ENCODE peak calls at places on chromosomes 7 and 10, in six cellular contexts. D, K, J, T, H and P are unnamed samples.

GRCh38 chr7:45890902-45891461 is 2.7 kb downstream of the IGFBP1 start:
- DNase-seq in T (no peak), D (no peak), J (no peak), K (no peak), H (no peak), P (no peak)

GRCh38 chr7:119640861-119641260 is 632.1 kb upstream of the KCND2 start:
- DNase-seq in D (no peak), T (no peak), K (no peak), H (no peak), J (no peak), P (no peak)

GRCh38 chr10:28111712-28112111 is 112.8 kb upstream of the ODAD2 start:
- DNase-seq in J (no peak), K (no peak), H (no peak), D (no peak), T (no peak), P (no peak)

GRCh38 chr10:95474228-95475002 is 86.8 kb downstream of the SORBS1 start:
- DNase-seq in D (no peak), J (no peak), T (no peak), K (no peak), H (no peak), P (no peak)

GRCh38 chr7:22688034-22688433 is 39.0 kb upstream of the IL6 start:
- DNase-seq in D (no peak), H (no peak), J (no peak), K (no peak), T (no peak), P (no peak)

GRCh38 chr7:116702046-116702445 is 30.1 kb downstream of the MET start:
- DNase-seq in J (no peak), D (no peak), T (no peak), K (no peak), H (no peak), P (no peak)

GRCh38 chr7:6675807-6676405 is 30.8 kb downstream of the ZNF12 start:
- DNase-seq in T (no peak), D (no peak), K (no peak), J (no peak), H (no peak), P (no peak)

GRCh38 chr7:70919491-70920073 is 212.4 kb upstream of the GALNT17 start:
- DNase-seq in D (no peak), J (no peak), T (no peak), K (no peak), H (no peak), P (no peak)

GRCh38 chr7:159010951-159011820 is 133.5 kb downstream of the VIPR2 start:
- DNase-seq in T (no peak), J (no peak), D (no peak), H (no peak), K (no peak), P (no peak)

GRCh38 chr7:143882611-143883078 is 19.3 kb downstream of the TCAF1 start:
- DNase-seq in H (peak; percentile 91), J (peak; percentile 39), K (no peak), T (peak; percentile 35), D (peak; percentile 67), P (peak; percentile 85)

GRCh38 chr10:11823122-11823988 is at the start of gene PROSER2:
- DNase-seq in D (peak; percentile 34), H (no peak), J (peak; percentile 72), K (peak; percentile 67), T (peak; percentile 40), P (no peak)

GRCh38 chr10:102310356-102311024 is 65.2 kb downstream of the GBF1 start:
- DNase-seq in T (no peak), D (no peak), J (no peak), K (no peak), H (peak; percentile 78), P (no peak)

GRCh38 chr7:12623885-12624498 is 53.5 kb downstream of the SCIN start:
- DNase-seq in H (no peak), T (no peak), J (no peak), D (no peak), K (peak; percentile 21), P (no peak)

GRCh38 chr10:15045380-15045779 is 1.6 kb downstream of the OLAH start:
- DNase-seq in D (no peak), H (no peak), J (no peak), T (no peak), K (no peak), P (no peak)

GRCh38 chr10:87000491-87000890 is 19.6 kb upstream of the FAM25A start:
- DNase-seq in D (no peak), T (no peak), K (no peak), J (no peak), H (no peak), P (no peak)

GRCh38 chr7:17101207-17101696 is 197.2 kb upstream of the AHR start:
- DNase-seq in H (no peak), T (no peak), D (no peak), J (no peak), K (no peak), P (no peak)

GRCh38 chr7:157519798-157520244 is 183.0 kb downstream of the DNAJB6 start:
- DNase-seq in T (peak; percentile 4), H (no peak), K (no peak), D (no peak), J (peak; percentile 20), P (no peak)

GRCh38 chr7:33327427-33327826 is 198.1 kb downstream of the BBS9 start:
- DNase-seq in T (no peak), H (no peak), J (no peak), K (no peak), D (no peak), P (no peak)

GRCh38 chr10:51747211-51747610 is 47.8 kb upstream of the CSTF2T start:
- DNase-seq in J (no peak), H (no peak), D (no peak), K (no peak), T (no peak), P (no peak)

GRCh38 chr10:21495002-21495685 is 30.3 kb downstream of the SKIDA1 start:
- DNase-seq in D (peak; percentile 29), J (no peak), H (no peak), K (no peak), T (no peak), P (no peak)

GRCh38 chr7:134690614-134691504 is 44.2 kb downstream of the BPGM start:
- DNase-seq in T (no peak), K (no peak), D (no peak), J (no peak), H (peak; percentile 86), P (no peak)

GRCh38 chr10:95758351-95759025 is 2.5 kb downstream of the ENTPD1 start:
- DNase-seq in H (no peak), T (no peak), J (no peak), D (no peak), K (no peak), P (no peak)

GRCh38 chr10:127937069-127937468 is 30.2 kb downstream of the PTPRE start:
- DNase-seq in T (no peak), D (no peak), J (no peak), K (no peak), H (no peak), P (no peak)

GRCh38 chr7:44378744-44379143 is 53.4 kb upstream of the CAMK2B start:
- DNase-seq in H (no peak), K (no peak), T (no peak), D (no peak), J (no peak), P (no peak)
- TF ChIP-seq POLR2A in H (no peak), K (no peak), T (no peak), D (no peak), J (no peak), P (no peak)

GRCh38 chr7:35729061-35729783 is 34.3 kb upstream of the HERPUD2 start:
- DNase-seq in J (no peak), D (no peak), T (no peak), K (no peak), H (no peak), P (no peak)
- TF ChIP-seq EP300 in J (no peak), D (no peak), T (no peak), K (no peak), H (no peak), P (no peak)

DNA sequence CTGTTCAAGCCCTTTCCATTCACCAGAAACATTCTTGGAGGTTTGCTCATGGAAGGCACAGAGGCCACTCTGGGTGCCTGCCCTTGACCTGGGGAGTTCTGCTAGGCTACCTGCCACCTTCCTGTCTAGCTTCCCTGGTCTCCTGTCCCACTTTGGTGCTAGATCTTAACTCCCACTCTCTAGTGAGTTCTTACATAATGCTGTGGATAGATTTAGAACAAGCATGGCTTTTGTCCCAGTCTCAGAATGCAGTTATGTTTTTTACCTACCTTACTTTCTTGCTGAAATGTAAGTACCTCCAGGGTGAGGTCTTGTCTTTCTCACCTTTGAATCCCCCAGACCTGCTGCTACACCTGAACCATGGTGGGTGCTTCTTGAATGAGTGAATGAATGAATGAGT is 1252.3 kb downstream of the TYW1 start:
- DNase-seq in K (no peak), T (no peak), J (no peak), D (no peak), H (no peak), P (no peak)
- TF ChIP-seq POLR2A in K (no peak), T (no peak), J (no peak), D (no peak), H (no peak), P (no peak)

DNA sequence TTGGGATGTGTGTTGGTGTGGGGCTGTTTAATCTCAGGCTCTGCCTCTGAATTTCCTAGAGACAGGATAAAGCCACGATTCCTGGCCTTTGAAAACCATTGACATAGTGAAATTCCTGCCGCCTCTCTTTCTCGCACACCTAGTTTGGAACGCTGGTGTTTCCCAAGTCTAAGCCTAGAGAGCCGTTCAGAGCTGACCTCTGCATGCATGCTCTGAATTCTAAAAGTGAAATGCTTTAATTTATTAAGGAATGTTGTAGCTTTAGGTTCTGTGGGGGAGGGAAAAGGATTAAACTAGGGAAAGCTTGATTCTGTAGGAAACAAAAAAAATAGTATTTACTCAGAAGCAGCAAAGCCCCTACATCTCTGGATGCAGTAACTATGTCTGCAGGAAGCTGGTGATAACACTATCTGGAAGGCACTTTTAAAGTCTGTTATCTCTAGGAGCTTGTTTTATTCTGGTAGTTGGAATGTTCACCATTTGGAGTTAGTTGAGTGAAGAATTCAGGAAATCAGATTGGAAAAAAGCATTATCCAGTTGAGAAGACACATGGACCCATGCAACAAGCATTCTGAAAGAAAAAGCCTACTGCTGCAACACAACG is 27.3 kb downstream of the PFKP start:
- DNase-seq in K (no peak), D (no peak), J (no peak), H (no peak), T (no peak), P (no peak)
- TF ChIP-seq EP300 in K (no peak), D (no peak), J (no peak), H (no peak), T (no peak), P (no peak)